ENCODE peak calls at places on chromosomes 1 and 21, in nine cellular contexts. One of them, this sample, is unnamed.

GRCh38 chr1:95375201-95375600 is 141.2 kb downstream of the RWDD3 start:
- DNase-seq in Peyer's patch: no peak
- DNase-seq in neural progenitor cell: no peak
- DNase-seq in AG09309: no peak
- DNase-seq in neural crest cell: no peak
- DNase-seq in breast epithelium: no peak
- DNase-seq in HFF-Myc: no peak
- DNase-seq in endothelial cell: no peak
- DNase-seq in GM10248: no peak
- DNase-seq in this sample: no peak

GRCh38 chr1:72283204-72284083 is 1.1 kb upstream of the NEGR1 start:
- DNase-seq in Peyer's patch: peak; percentile 57
- DNase-seq in neural progenitor cell: peak; percentile 77
- DNase-seq in AG09309: peak; percentile 63
- DNase-seq in neural crest cell: peak; percentile 42
- DNase-seq in breast epithelium: peak; percentile 54
- DNase-seq in HFF-Myc: no peak
- DNase-seq in endothelial cell: peak; percentile 62
- DNase-seq in GM10248: peak; percentile 11
- DNase-seq in this sample: peak; percentile 15

GRCh38 chr21:38486705-38487104 is 11.6 kb downstream of the ERG start:
- DNase-seq in Peyer's patch: no peak
- DNase-seq in neural progenitor cell: no peak
- DNase-seq in AG09309: no peak
- DNase-seq in neural crest cell: no peak
- DNase-seq in breast epithelium: no peak
- DNase-seq in HFF-Myc: no peak
- DNase-seq in endothelial cell: no peak
- DNase-seq in GM10248: no peak
- DNase-seq in this sample: no peak

GRCh38 chr1:236728752-236729151 is 42.5 kb downstream of the ACTN2 start:
- DNase-seq in Peyer's patch: no peak
- DNase-seq in neural progenitor cell: no peak
- DNase-seq in AG09309: no peak
- DNase-seq in neural crest cell: no peak
- DNase-seq in breast epithelium: no peak
- DNase-seq in HFF-Myc: no peak
- DNase-seq in endothelial cell: no peak
- DNase-seq in GM10248: no peak
- DNase-seq in this sample: no peak

GRCh38 chr1:109786107-109786470 is 22.4 kb upstream of the EPS8L3 start:
- DNase-seq in Peyer's patch: no peak
- DNase-seq in neural progenitor cell: no peak
- DNase-seq in AG09309: no peak
- DNase-seq in neural crest cell: no peak
- DNase-seq in breast epithelium: no peak
- DNase-seq in HFF-Myc: no peak
- DNase-seq in endothelial cell: no peak
- DNase-seq in GM10248: no peak
- DNase-seq in this sample: no peak

GRCh38 chr1:111289371-111289770 is 1.3 kb upstream of the CHIA start:
- DNase-seq in Peyer's patch: no peak
- DNase-seq in neural progenitor cell: no peak
- DNase-seq in AG09309: no peak
- DNase-seq in neural crest cell: no peak
- DNase-seq in breast epithelium: no peak
- DNase-seq in HFF-Myc: no peak
- DNase-seq in endothelial cell: no peak
- DNase-seq in GM10248: no peak
- DNase-seq in this sample: no peak

GRCh38 chr1:150972417-150972940 is 2.2 kb downstream of the CERS2 start:
- DNase-seq in Peyer's patch: no peak
- DNase-seq in neural progenitor cell: no peak
- DNase-seq in AG09309: no peak
- DNase-seq in neural crest cell: no peak
- DNase-seq in breast epithelium: no peak
- DNase-seq in HFF-Myc: no peak
- DNase-seq in endothelial cell: no peak
- DNase-seq in GM10248: no peak
- DNase-seq in this sample: no peak

GRCh38 chr21:43866233-43866632 is 1.2 kb downstream of the AGPAT3 start:
- DNase-seq in Peyer's patch: no peak
- DNase-seq in neural progenitor cell: peak; percentile 19
- DNase-seq in AG09309: peak; percentile 10
- DNase-seq in neural crest cell: no peak
- DNase-seq in breast epithelium: no peak
- DNase-seq in HFF-Myc: peak; percentile 33
- DNase-seq in endothelial cell: no peak
- DNase-seq in GM10248: peak; percentile 75
- DNase-seq in this sample: no peak

GRCh38 chr1:109275706-109276345 is 7.1 kb downstream of the PSRC1 start:
- DNase-seq in Peyer's patch: no peak
- DNase-seq in neural progenitor cell: no peak
- DNase-seq in AG09309: peak; percentile 24
- DNase-seq in neural crest cell: no peak
- DNase-seq in breast epithelium: no peak
- DNase-seq in HFF-Myc: no peak
- DNase-seq in endothelial cell: no peak
- DNase-seq in GM10248: no peak
- DNase-seq in this sample: no peak

GRCh38 chr1:71908871-71909390 is 373.4 kb downstream of the NEGR1 start:
- DNase-seq in Peyer's patch: no peak
- DNase-seq in neural progenitor cell: peak; percentile 11
- DNase-seq in AG09309: no peak
- DNase-seq in neural crest cell: no peak
- DNase-seq in breast epithelium: no peak
- DNase-seq in HFF-Myc: no peak
- DNase-seq in endothelial cell: no peak
- DNase-seq in GM10248: no peak
- DNase-seq in this sample: no peak

GRCh38 chr1:38038836-38039235 is 7.8 kb downstream of the POU3F1 start:
- DNase-seq in Peyer's patch: no peak
- DNase-seq in neural progenitor cell: no peak
- DNase-seq in AG09309: no peak
- DNase-seq in neural crest cell: no peak
- DNase-seq in breast epithelium: no peak
- DNase-seq in HFF-Myc: no peak
- DNase-seq in endothelial cell: no peak
- DNase-seq in GM10248: no peak
- DNase-seq in this sample: no peak

GRCh38 chr1:174678657-174679056 is 230.9 kb downstream of the GPR52 start:
- DNase-seq in Peyer's patch: no peak
- DNase-seq in neural progenitor cell: peak; percentile 8
- DNase-seq in AG09309: no peak
- DNase-seq in neural crest cell: no peak
- DNase-seq in breast epithelium: no peak
- DNase-seq in HFF-Myc: no peak
- DNase-seq in endothelial cell: no peak
- DNase-seq in GM10248: no peak
- DNase-seq in this sample: no peak

GRCh38 chr1:198135366-198135765 is 21.4 kb upstream of the NEK7 start:
- DNase-seq in Peyer's patch: no peak
- DNase-seq in neural progenitor cell: no peak
- DNase-seq in AG09309: no peak
- DNase-seq in neural crest cell: no peak
- DNase-seq in breast epithelium: no peak
- DNase-seq in HFF-Myc: no peak
- DNase-seq in endothelial cell: no peak
- DNase-seq in GM10248: no peak
- DNase-seq in this sample: no peak

GRCh38 chr1:101262601-101263348 is 26.0 kb downstream of the S1PR1 start:
- DNase-seq in Peyer's patch: no peak
- DNase-seq in neural progenitor cell: no peak
- DNase-seq in AG09309: no peak
- DNase-seq in neural crest cell: no peak
- DNase-seq in breast epithelium: no peak
- DNase-seq in HFF-Myc: no peak
- DNase-seq in endothelial cell: no peak
- DNase-seq in GM10248: no peak
- DNase-seq in this sample: no peak

GRCh38 chr1:107442545-107442944 is 301.7 kb downstream of the NTNG1 start:
- DNase-seq in Peyer's patch: no peak
- DNase-seq in neural progenitor cell: no peak
- DNase-seq in AG09309: no peak
- DNase-seq in neural crest cell: no peak
- DNase-seq in breast epithelium: no peak
- DNase-seq in HFF-Myc: no peak
- DNase-seq in endothelial cell: no peak
- DNase-seq in GM10248: no peak
- DNase-seq in this sample: no peak

GRCh38 chr1:52726265-52727113 is at the start of gene ZYG11B:
- DNase-seq in Peyer's patch: peak; percentile 97
- DNase-seq in neural progenitor cell: peak; percentile 94
- DNase-seq in AG09309: peak; percentile 21
- DNase-seq in neural crest cell: peak; percentile 88
- DNase-seq in breast epithelium: peak; percentile 88
- DNase-seq in HFF-Myc: peak; percentile 40
- DNase-seq in endothelial cell: peak; percentile 91
- DNase-seq in GM10248: peak; percentile 98
- DNase-seq in this sample: peak; percentile 90

GRCh38 chr1:55483523-55483922 is 268.4 kb upstream of the USP24 start:
- DNase-seq in Peyer's patch: no peak
- DNase-seq in neural progenitor cell: no peak
- DNase-seq in AG09309: no peak
- DNase-seq in neural crest cell: no peak
- DNase-seq in breast epithelium: no peak
- DNase-seq in HFF-Myc: no peak
- DNase-seq in endothelial cell: no peak
- DNase-seq in GM10248: no peak
- DNase-seq in this sample: no peak
- TF ChIP-seq CTCF in Peyer's patch: no peak
- TF ChIP-seq CTCF in neural progenitor cell: peak; percentile 47
- TF ChIP-seq CTCF in AG09309: no peak
- TF ChIP-seq CTCF in neural crest cell: no peak
- TF ChIP-seq CTCF in breast epithelium: no peak
- TF ChIP-seq CTCF in HFF-Myc: no peak
- TF ChIP-seq CTCF in endothelial cell: peak; percentile 54
- TF ChIP-seq CTCF in GM10248: no peak
- TF ChIP-seq CTCF in this sample: no peak

GRCh38 chr1:63362578-63362977 is 4.8 kb upstream of the ALG6 start:
- DNase-seq in Peyer's patch: no peak
- DNase-seq in neural progenitor cell: no peak
- DNase-seq in AG09309: no peak
- DNase-seq in neural crest cell: no peak
- DNase-seq in breast epithelium: no peak
- DNase-seq in HFF-Myc: no peak
- DNase-seq in endothelial cell: no peak
- DNase-seq in GM10248: no peak
- DNase-seq in this sample: no peak
- TF ChIP-seq CTCF in Peyer's patch: no peak
- TF ChIP-seq CTCF in neural progenitor cell: no peak
- TF ChIP-seq CTCF in AG09309: no peak
- TF ChIP-seq CTCF in neural crest cell: peak; percentile 21
- TF ChIP-seq CTCF in breast epithelium: no peak
- TF ChIP-seq CTCF in HFF-Myc: no peak
- TF ChIP-seq CTCF in endothelial cell: no peak
- TF ChIP-seq CTCF in GM10248: no peak
- TF ChIP-seq CTCF in this sample: no peak

DNA sequence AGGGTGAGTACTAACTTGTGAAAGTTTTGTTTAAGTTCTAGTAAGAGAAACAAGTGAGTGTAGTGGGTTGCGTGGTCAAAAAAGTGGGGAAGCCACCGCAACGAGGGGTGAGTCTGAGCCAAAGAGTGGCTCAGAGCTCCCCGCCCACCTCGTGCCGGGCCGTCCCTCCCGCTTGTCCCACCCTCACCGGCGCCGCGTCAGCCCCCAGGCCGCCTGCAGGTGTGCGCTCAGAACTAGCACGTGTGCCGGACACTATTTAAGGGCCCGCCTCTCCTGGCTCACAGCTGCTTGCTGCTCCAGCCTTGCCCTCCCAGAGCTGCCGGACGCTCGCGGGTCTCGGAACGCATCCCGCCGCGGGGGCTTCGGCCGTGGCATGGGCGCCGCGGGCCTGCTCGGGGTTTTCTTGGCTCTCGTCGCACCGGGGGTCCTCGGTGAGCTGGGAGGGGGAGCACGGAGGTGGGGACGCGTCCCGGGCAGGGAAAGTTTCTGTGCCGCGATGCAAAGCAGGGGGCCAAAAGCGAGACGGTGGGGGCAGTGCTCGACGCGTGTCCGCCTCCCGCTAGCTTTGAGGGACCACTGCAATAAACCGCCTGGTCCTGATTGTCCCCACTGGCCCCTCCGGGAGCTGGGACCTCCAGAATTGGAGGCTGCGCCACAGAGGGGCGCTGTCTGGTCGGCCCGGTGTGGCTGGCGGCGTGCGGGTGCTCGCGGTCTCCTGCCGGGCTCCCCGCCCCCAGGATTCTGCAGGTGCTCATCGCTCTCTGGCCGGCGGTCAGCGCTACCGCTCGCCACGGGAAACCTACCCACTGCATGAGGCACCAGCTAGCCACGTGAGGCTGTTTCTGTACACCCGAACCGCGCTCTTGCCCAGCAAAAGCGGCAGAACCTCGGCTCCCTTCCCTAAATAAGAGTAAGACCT is at the start of gene CR2:
- DNase-seq in Peyer's patch: peak; percentile 59
- DNase-seq in neural progenitor cell: peak; percentile 81
- DNase-seq in AG09309: no peak
- DNase-seq in neural crest cell: peak; percentile 7
- DNase-seq in breast epithelium: peak; percentile 51
- DNase-seq in HFF-Myc: no peak
- DNase-seq in endothelial cell: peak; percentile 33
- DNase-seq in GM10248: peak; percentile 83
- DNase-seq in this sample: peak; percentile 74
- TF ChIP-seq CTCF in Peyer's patch: peak; percentile 35
- TF ChIP-seq CTCF in neural progenitor cell: peak; percentile 56
- TF ChIP-seq CTCF in AG09309: no peak
- TF ChIP-seq CTCF in neural crest cell: peak; percentile 47
- TF ChIP-seq CTCF in breast epithelium: no peak
- TF ChIP-seq CTCF in HFF-Myc: no peak
- TF ChIP-seq CTCF in endothelial cell: no peak
- TF ChIP-seq CTCF in GM10248: peak; percentile 56
- TF ChIP-seq CTCF in this sample: no peak

GRCh38 chr1:8871965-8872399 is 6.5 kb downstream of the ENO1 start:
- DNase-seq in Peyer's patch: no peak
- DNase-seq in neural progenitor cell: no peak
- DNase-seq in AG09309: no peak
- DNase-seq in neural crest cell: no peak
- DNase-seq in breast epithelium: no peak
- DNase-seq in HFF-Myc: no peak
- DNase-seq in endothelial cell: no peak
- DNase-seq in GM10248: no peak
- DNase-seq in this sample: no peak

GRCh38 chr1:8870118-8870517 is 8.4 kb downstream of the ENO1 start:
- DNase-seq in Peyer's patch: no peak
- DNase-seq in neural progenitor cell: no peak
- DNase-seq in AG09309: no peak
- DNase-seq in neural crest cell: no peak
- DNase-seq in breast epithelium: no peak
- DNase-seq in HFF-Myc: no peak
- DNase-seq in endothelial cell: no peak
- DNase-seq in GM10248: no peak
- DNase-seq in this sample: no peak

GRCh38 chr1:8870605-8871538 is 7.6 kb downstream of the ENO1 start:
- DNase-seq in Peyer's patch: no peak
- DNase-seq in neural progenitor cell: no peak
- DNase-seq in AG09309: no peak
- DNase-seq in neural crest cell: no peak
- DNase-seq in breast epithelium: no peak
- DNase-seq in HFF-Myc: no peak
- DNase-seq in endothelial cell: no peak
- DNase-seq in GM10248: no peak
- DNase-seq in this sample: no peak

GRCh38 chr1:8873001-8873400 is 5.5 kb downstream of the ENO1 start:
- DNase-seq in Peyer's patch: no peak
- DNase-seq in neural progenitor cell: no peak
- DNase-seq in AG09309: no peak
- DNase-seq in neural crest cell: no peak
- DNase-seq in breast epithelium: no peak
- DNase-seq in HFF-Myc: no peak
- DNase-seq in endothelial cell: no peak
- DNase-seq in GM10248: no peak
- DNase-seq in this sample: no peak

GRCh38 chr1:8871539-8871935 is 6.9 kb downstream of the ENO1 start:
- DNase-seq in Peyer's patch: peak; percentile 69
- DNase-seq in neural progenitor cell: no peak
- DNase-seq in AG09309: no peak
- DNase-seq in neural crest cell: no peak
- DNase-seq in breast epithelium: no peak
- DNase-seq in HFF-Myc: no peak
- DNase-seq in endothelial cell: no peak
- DNase-seq in GM10248: no peak
- DNase-seq in this sample: no peak
- TF ChIP-seq CTCF in Peyer's patch: peak; percentile 31
- TF ChIP-seq CTCF in neural progenitor cell: peak; percentile 48
- TF ChIP-seq CTCF in AG09309: peak; percentile 38
- TF ChIP-seq CTCF in neural crest cell: peak; percentile 52
- TF ChIP-seq CTCF in breast epithelium: peak; percentile 13
- TF ChIP-seq CTCF in HFF-Myc: no peak
- TF ChIP-seq CTCF in endothelial cell: peak; percentile 24
- TF ChIP-seq CTCF in GM10248: no peak
- TF ChIP-seq CTCF in this sample: no peak